ENCODE peak calls at places on chromosomes 13 and 19, in four cellular contexts. One of them, this sample, is unnamed.

GRCh38 chr13:26048745-26049144 is 3.1 kb downstream of the SHISA2 start:
- DNase-seq in NCI-H748 treated with DMSO at 0.1 percent for 48 hours: peak; percentile 74
- DNase-seq in T-cell: no peak
- DNase-seq in RWPE1: no peak
- DNase-seq in this sample: no peak

GRCh38 chr13:71613347-71613746 is 253.7 kb downstream of the DACH1 start:
- DNase-seq in RWPE1: no peak
- DNase-seq in NCI-H748 treated with DMSO at 0.1 percent for 48 hours: no peak
- DNase-seq in T-cell: no peak
- DNase-seq in this sample: no peak

GRCh38 chr13:76622336-76623045 is 263.7 kb downstream of the KCTD12 start:
- DNase-seq in NCI-H748 treated with DMSO at 0.1 percent for 48 hours: no peak
- DNase-seq in T-cell: no peak
- DNase-seq in RWPE1: no peak
- DNase-seq in this sample: no peak

GRCh38 chr13:61728468-61728867 is 312.8 kb upstream of the PCDH20 start:
- DNase-seq in RWPE1: no peak
- DNase-seq in T-cell: no peak
- DNase-seq in NCI-H748 treated with DMSO at 0.1 percent for 48 hours: no peak
- DNase-seq in this sample: no peak

GRCh38 chr19:19126102-19126501 is 12.2 kb downstream of the TMEM161A start:
- DNase-seq in RWPE1: no peak
- DNase-seq in T-cell: no peak
- DNase-seq in NCI-H748 treated with DMSO at 0.1 percent for 48 hours: no peak
- DNase-seq in this sample: no peak

GRCh38 chr19:12606796-12607195 is 3.8 kb downstream of the ZNF490 start:
- DNase-seq in RWPE1: peak; percentile 43
- DNase-seq in NCI-H748 treated with DMSO at 0.1 percent for 48 hours: no peak
- DNase-seq in T-cell: no peak
- DNase-seq in this sample: no peak

GRCh38 chr19:33487901-33488817 is 33.4 kb downstream of the PEPD start:
- DNase-seq in NCI-H748 treated with DMSO at 0.1 percent for 48 hours: no peak
- DNase-seq in RWPE1: no peak
- DNase-seq in T-cell: no peak
- DNase-seq in this sample: no peak

GRCh38 chr13:89891416-89891815 is 1456.1 kb upstream of the MIR17HG start:
- DNase-seq in T-cell: no peak
- DNase-seq in NCI-H748 treated with DMSO at 0.1 percent for 48 hours: no peak
- DNase-seq in RWPE1: no peak
- DNase-seq in this sample: peak; percentile 29

GRCh38 chr19:49065905-49066512 is 1.4 kb upstream of the NTF4 start:
- DNase-seq in RWPE1: no peak
- DNase-seq in NCI-H748 treated with DMSO at 0.1 percent for 48 hours: no peak
- DNase-seq in T-cell: no peak
- DNase-seq in this sample: no peak

GRCh38 chr19:39946532-39946931 is 12.1 kb upstream of the FCGBP start:
- DNase-seq in NCI-H748 treated with DMSO at 0.1 percent for 48 hours: no peak
- DNase-seq in T-cell: no peak
- DNase-seq in RWPE1: no peak
- DNase-seq in this sample: no peak

GRCh38 chr13:33007237-33007636 is 9.0 kb upstream of the KL start:
- DNase-seq in RWPE1: no peak
- DNase-seq in T-cell: no peak
- DNase-seq in NCI-H748 treated with DMSO at 0.1 percent for 48 hours: no peak
- DNase-seq in this sample: no peak

GRCh38 chr19:53977991-53978731 is 13.3 kb upstream of the CACNG6 start:
- DNase-seq in RWPE1: peak; percentile 80
- DNase-seq in NCI-H748 treated with DMSO at 0.1 percent for 48 hours: no peak
- DNase-seq in T-cell: peak; percentile 37
- DNase-seq in this sample: peak; percentile 73

GRCh38 chr19:33767898-33768413 is 28.7 kb upstream of the KCTD15 start:
- DNase-seq in NCI-H748 treated with DMSO at 0.1 percent for 48 hours: no peak
- DNase-seq in T-cell: peak; percentile 9
- DNase-seq in RWPE1: no peak
- DNase-seq in this sample: no peak

GRCh38 chr19:28465317-28466086 is 747.4 kb downstream of the UQCRFS1 start:
- DNase-seq in NCI-H748 treated with DMSO at 0.1 percent for 48 hours: no peak
- DNase-seq in T-cell: no peak
- DNase-seq in RWPE1: no peak
- DNase-seq in this sample: no peak

GRCh38 chr13:26658972-26659371 is 101.5 kb downstream of the WASF3 start:
- DNase-seq in T-cell: no peak
- DNase-seq in NCI-H748 treated with DMSO at 0.1 percent for 48 hours: no peak
- DNase-seq in RWPE1: no peak
- DNase-seq in this sample: no peak

GRCh38 chr19:58395220-58395978 is at the start of gene RNF225:
- DNase-seq in RWPE1: peak; percentile 86
- DNase-seq in NCI-H748 treated with DMSO at 0.1 percent for 48 hours: no peak
- DNase-seq in T-cell: no peak
- DNase-seq in this sample: no peak

GRCh38 chr19:17058236-17058635 is 17.0 kb downstream of the HAUS8 start:
- DNase-seq in RWPE1: no peak
- DNase-seq in NCI-H748 treated with DMSO at 0.1 percent for 48 hours: no peak
- DNase-seq in T-cell: no peak
- DNase-seq in this sample: no peak